ENCODE peak calls at places on chromosomes 3 and 15, in four cellular contexts. R is cardiac fibroblast, K is NCI-H1092 treated with DMSO at 0.1 percent for 48 hours, M is HuH-7.5. B is an unnamed sample.

GRCh38 chr3:128786434-128787020 is 60.5 kb downstream of the RAB7A start:
- DNase-seq in K (no peak), R (peak; percentile 31), M (no peak), B (peak; percentile 29)

GRCh38 chr3:123640311-123641083 is 55.6 kb upstream of the HACD2 start:
- DNase-seq in R (no peak), M (no peak), K (no peak), B (no peak)

GRCh38 chr3:24119321-24119751 is 174.2 kb downstream of the NR1D2 start:
- DNase-seq in K (no peak), M (no peak), R (peak; percentile 76), B (peak; percentile 80)

GRCh38 chr3:184884359-184885017 is 72.5 kb downstream of the VPS8 start:
- DNase-seq in R (no peak), M (no peak), K (no peak), B (no peak)

GRCh38 chr3:181493423-181493822 is 218.3 kb upstream of the SOX2 start:
- DNase-seq in M (no peak), K (no peak), R (peak; percentile 7), B (peak; percentile 72)

GRCh38 chr15:59222106-59222505 is 15.5 kb downstream of the LDHAL6B start:
- DNase-seq in R (peak; percentile 92), M (no peak), K (no peak), B (peak; percentile 86)

GRCh38 chr3:50652709-50653108 is 22.0 kb upstream of the DOCK3 start:
- DNase-seq in R (peak; percentile 27), M (peak; percentile 27), K (no peak), B (peak; percentile 19)

GRCh38 chr3:125140011-125140813 is 72.3 kb downstream of the SLC12A8 start:
- DNase-seq in M (no peak), K (no peak), R (peak; percentile 77), B (no peak)

GRCh38 chr3:191300422-191300821 is 28.8 kb upstream of the CCDC50 start:
- DNase-seq in K (no peak), R (no peak), M (no peak), B (no peak)

GRCh38 chr15:78663703-78664102 is 22.7 kb upstream of the CHRNB4 start:
- DNase-seq in R (no peak), K (no peak), M (no peak), B (no peak)

GRCh38 chr15:70044168-70044567 is 53.5 kb downstream of the TLE3 start:
- DNase-seq in K (no peak), R (no peak), M (no peak), B (no peak)

GRCh38 chr3:11650391-11650790 is 6.7 kb upstream of the VGLL4 start:
- DNase-seq in M (no peak), R (no peak), K (no peak), B (no peak)

GRCh38 chr3:180829409-180830405 is 82.8 kb upstream of the FXR1 start:
- DNase-seq in M (no peak), K (no peak), R (no peak), B (no peak)

GRCh38 chr3:58084788-58085543 is 76.7 kb downstream of the FLNB start:
- DNase-seq in M (no peak), R (no peak), K (no peak), B (no peak)

GRCh38 chr3:50612234-50612972 is 829 bp upstream of the CISH start:
- DNase-seq in M (no peak), K (no peak), R (no peak), B (no peak)

GRCh38 chr3:134212898-134213665 is 37.6 kb downstream of the RYK start:
- DNase-seq in K (peak; percentile 60), R (peak; percentile 84), M (peak; percentile 33), B (peak; percentile 75)

GRCh38 chr15:90530250-90531051 is 728 bp downstream of the CRTC3 start:
- DNase-seq in R (peak; percentile 40), K (peak; percentile 25), M (peak; percentile 86), B (peak; percentile 21)

GRCh38 chr3:17176757-17177156 is 292.0 kb downstream of the PLCL2 start:
- DNase-seq in R (no peak), K (no peak), M (no peak), B (no peak)

GRCh38 chr3:50383750-50384149 is 24.4 kb upstream of the TMEM115 start:
- DNase-seq in K (no peak), M (no peak), R (no peak), B (no peak)

GRCh38 chr3:181709537-181710279 is 2.0 kb upstream of the SOX2 start:
- DNase-seq in R (peak; percentile 73), K (peak; percentile 76), M (peak; percentile 65), B (peak; percentile 55)

B was measured in fibroblast of mammary gland.